ENCODE peak calls at places on chromosomes 3 and 15, in four cellular contexts. I is HFFc6, P is hepatic stellate cell, Z is uterus. E is an unnamed sample.

GRCh38 chr3:109430911-109431563 is 93.7 kb upstream of the DPPA4 start:
- DNase-seq in I (no peak), P (no peak), Z (no peak), E (no peak)

GRCh38 chr3:117052356-117052755 is 342.8 kb downstream of the TUSC7 start:
- DNase-seq in I (no peak), Z (no peak), P (peak; percentile 51), E (peak; percentile 64)

GRCh38 chr3:183518446-183519185 is 36.9 kb downstream of the KLHL6 start:
- DNase-seq in P (no peak), I (no peak), Z (no peak), E (no peak)

GRCh38 chr3:194619741-194620140 is 13.5 kb downstream of the TMEM44 start:
- DNase-seq in Z (no peak), I (no peak), P (no peak), E (no peak)

GRCh38 chr15:88256261-88257230 is at the start of gene NTRK3:
- DNase-seq in P (no peak), Z (peak; percentile 46), I (no peak), E (no peak)

GRCh38 chr3:5122741-5123706 is 932 bp downstream of the ARL8B start:
- DNase-seq in P (peak; percentile 55), I (peak; percentile 49), Z (peak; percentile 31), E (peak; percentile 91)

GRCh38 chr15:68644088-68644904 is 65.5 kb downstream of the CORO2B start:
- DNase-seq in I (peak; percentile 84), P (peak; percentile 68), Z (no peak), E (peak; percentile 83)

GRCh38 chr15:40313531-40314398 is 6.0 kb upstream of the PLCB2 start:
- DNase-seq in Z (no peak), I (peak; percentile 15), P (no peak), E (no peak)

GRCh38 chr3:53166781-53167291 is 5.8 kb downstream of the PRKCD start:
- DNase-seq in I (peak; percentile 63), P (peak; percentile 96), Z (peak; percentile 36), E (peak; percentile 65)

GRCh38 chr3:124174910-124175874 is 183.3 kb upstream of the ROPN1 start:
- DNase-seq in I (no peak), Z (no peak), P (no peak), E (no peak)

GRCh38 chr3:173732237-173732636 is 334.7 kb downstream of the NLGN1 start:
- DNase-seq in P (no peak), I (peak; percentile 78), Z (no peak), E (peak; percentile 13)

GRCh38 chr15:65377976-65378366 is at the start of gene IGDCC3:
- DNase-seq in P (no peak), I (no peak), Z (no peak), E (no peak)

GRCh38 chr3:47910777-47911440 is 105.3 kb downstream of the MAP4 start:
- DNase-seq in I (peak; percentile 88), Z (no peak), P (peak; percentile 57), E (peak; percentile 50)

GRCh38 chr3:71152892-71153265 is 430.6 kb downstream of the FOXP1 start:
- DNase-seq in P (no peak), I (no peak), Z (no peak), E (no peak)

GRCh38 chr3:139718415-139718814 is 40.6 kb upstream of the NMNAT3 start:
- DNase-seq in P (peak; percentile 62), Z (peak; percentile 37), I (no peak), E (peak; percentile 50)

GRCh38 chr15:69609176-69609575 is 156.6 kb downstream of the RPLP1 start:
- DNase-seq in I (peak; percentile 28), P (no peak), Z (no peak), E (peak; percentile 34)

GRCh38 chr15:54506977-54507524 is 528.8 kb downstream of the UNC13C start:
- DNase-seq in P (no peak), I (no peak), Z (no peak), E (no peak)

GRCh38 chr3:21902956-21903355 is 151.9 kb upstream of the ZNF385D start:
- DNase-seq in I (no peak), Z (no peak), P (no peak), E (no peak)

GRCh38 chr3:109346099-109346498 is 8.8 kb upstream of the DPPA4 start:
- DNase-seq in Z (no peak), I (no peak), P (no peak), E (no peak)

GRCh38 chr3:87436781-87437543 is 160.6 kb upstream of the POU1F1 start:
- DNase-seq in Z (no peak), P (no peak), I (peak; percentile 65), E (no peak)

GRCh38 chr15:31269961-31270575 is 56.6 kb upstream of the KLF13 start:
- DNase-seq in P (no peak), I (no peak), Z (no peak), E (no peak)

GRCh38 chr15:38627684-38628277 is 63.2 kb upstream of the RASGRP1 start:
- DNase-seq in P (no peak), Z (no peak), I (no peak), E (no peak)

GRCh38 chr3:147378186-147378503 is 28.2 kb downstream of the ZIC4 start:
- DNase-seq in I (no peak), P (no peak), Z (no peak), E (no peak)

GRCh38 chr3:113054552-113054951 is 63.8 kb downstream of the GTPBP8 start:
- DNase-seq in I (peak; percentile 37), Z (no peak), P (peak; percentile 8), E (peak; percentile 96)

GRCh38 chr3:28053759-28054158 is 187.7 kb upstream of the CMC1 start:
- DNase-seq in I (peak; percentile 18), Z (no peak), P (peak; percentile 2), E (no peak)

GRCh38 chr3:55584030-55584429 is 96.9 kb upstream of the WNT5A start:
- DNase-seq in P (no peak), I (no peak), Z (no peak), E (no peak)

GRCh38 chr3:184380627-184381260 is 890 bp downstream of the CHRD start:
- DNase-seq in I (no peak), Z (peak; percentile 47), P (no peak), E (no peak)